ENCODE peak calls at places on chromosomes 1 and 21, in six cellular contexts. One of them, this sample, is unnamed.
A peak's percentile ranks its signal among the peaks of the same experiment; 100 is the strongest.

GRCh38 chr1:93461236-93461635 is 13.3 kb downstream of the FNBP1L start:
- DNase-seq in hepatic stellate cell: no peak
- DNase-seq in iPS-NIHi11: no peak
- DNase-seq in mesendoderm: no peak
- DNase-seq in testis: no peak
- DNase-seq in SJSA1: no peak
- DNase-seq in this sample: no peak

GRCh38 chr1:23845163-23845562 is 19.9 kb upstream of the HMGCL start:
- DNase-seq in hepatic stellate cell: no peak
- DNase-seq in iPS-NIHi11: no peak
- DNase-seq in mesendoderm: no peak
- DNase-seq in testis: no peak
- DNase-seq in SJSA1: no peak
- DNase-seq in this sample: no peak

GRCh38 chr1:218717611-218718010 is 372.5 kb downstream of the TGFB2 start:
- DNase-seq in hepatic stellate cell: peak; percentile 29
- DNase-seq in iPS-NIHi11: no peak
- DNase-seq in mesendoderm: no peak
- DNase-seq in testis: no peak
- DNase-seq in SJSA1: no peak
- DNase-seq in this sample: no peak

GRCh38 chr1:41618871-41619270 is 134.4 kb upstream of the EDN2 start:
- DNase-seq in hepatic stellate cell: no peak
- DNase-seq in iPS-NIHi11: no peak
- DNase-seq in mesendoderm: peak; percentile 37
- DNase-seq in testis: no peak
- DNase-seq in SJSA1: peak; percentile 36
- DNase-seq in this sample: no peak

GRCh38 chr1:40362699-40363098 is 10.8 kb upstream of the SMAP2 start:
- DNase-seq in hepatic stellate cell: peak; percentile 33
- DNase-seq in iPS-NIHi11: no peak
- DNase-seq in mesendoderm: no peak
- DNase-seq in testis: no peak
- DNase-seq in SJSA1: no peak
- DNase-seq in this sample: no peak

GRCh38 chr1:233543338-233544255 is 70.3 kb upstream of the KCNK1 start:
- DNase-seq in hepatic stellate cell: no peak
- DNase-seq in iPS-NIHi11: peak; percentile 19
- DNase-seq in mesendoderm: peak; percentile 88
- DNase-seq in testis: peak; percentile 40
- DNase-seq in SJSA1: peak; percentile 56
- DNase-seq in this sample: peak; percentile 58

GRCh38 chr1:76901158-76901767 is 34.0 kb downstream of the ST6GALNAC5 start:
- DNase-seq in hepatic stellate cell: peak; percentile 31
- DNase-seq in iPS-NIHi11: peak; percentile 73
- DNase-seq in mesendoderm: peak; percentile 87
- DNase-seq in testis: peak; percentile 68
- DNase-seq in SJSA1: peak; percentile 54
- DNase-seq in this sample: no peak

GRCh38 chr1:244964112-244964971 is 100.0 kb upstream of the HNRNPU start:
- DNase-seq in hepatic stellate cell: peak; percentile 59
- DNase-seq in iPS-NIHi11: no peak
- DNase-seq in mesendoderm: peak; percentile 34
- DNase-seq in testis: no peak
- DNase-seq in SJSA1: peak; percentile 85
- DNase-seq in this sample: no peak

GRCh38 chr1:151968058-151968457 is 25.6 kb downstream of the S100A10 start:
- DNase-seq in hepatic stellate cell: no peak
- DNase-seq in iPS-NIHi11: peak; percentile 65
- DNase-seq in mesendoderm: peak; percentile 79
- DNase-seq in testis: peak; percentile 42
- DNase-seq in SJSA1: peak; percentile 51
- DNase-seq in this sample: no peak

GRCh38 chr21:42651515-42652401 is 1.7 kb upstream of the PDE9A start:
- DNase-seq in hepatic stellate cell: no peak
- DNase-seq in iPS-NIHi11: no peak
- DNase-seq in mesendoderm: no peak
- DNase-seq in testis: no peak
- DNase-seq in SJSA1: no peak
- DNase-seq in this sample: no peak

GRCh38 chr1:155648207-155649147 is 38.5 kb downstream of the MSTO1 start:
- DNase-seq in hepatic stellate cell: peak; percentile 77
- DNase-seq in iPS-NIHi11: peak; percentile 56
- DNase-seq in mesendoderm: peak; percentile 85
- DNase-seq in testis: no peak
- DNase-seq in SJSA1: peak; percentile 81
- DNase-seq in this sample: peak; percentile 65

GRCh38 chr1:30051777-30052176 is 671.6 kb downstream of the MATN1 start:
- DNase-seq in hepatic stellate cell: no peak
- DNase-seq in iPS-NIHi11: no peak
- DNase-seq in mesendoderm: no peak
- DNase-seq in testis: no peak
- DNase-seq in SJSA1: no peak
- DNase-seq in this sample: no peak

GRCh38 chr1:117534995-117535467 is 70.8 kb upstream of the TENT5C start:
- DNase-seq in hepatic stellate cell: peak; percentile 50
- DNase-seq in iPS-NIHi11: peak; percentile 70
- DNase-seq in mesendoderm: peak; percentile 92
- DNase-seq in testis: peak; percentile 37
- DNase-seq in SJSA1: peak; percentile 57
- DNase-seq in this sample: no peak

GRCh38 chr1:159205225-159205624 is 550 bp downstream of the ACKR1 start:
- DNase-seq in hepatic stellate cell: no peak
- DNase-seq in iPS-NIHi11: peak; percentile 52
- DNase-seq in mesendoderm: peak; percentile 68
- DNase-seq in testis: no peak
- DNase-seq in SJSA1: no peak
- DNase-seq in this sample: no peak

GRCh38 chr1:153849487-153850185 is 73.1 kb downstream of the GATAD2B start:
- DNase-seq in hepatic stellate cell: no peak
- DNase-seq in iPS-NIHi11: no peak
- DNase-seq in mesendoderm: no peak
- DNase-seq in testis: no peak
- DNase-seq in SJSA1: no peak
- DNase-seq in this sample: no peak

GRCh38 chr1:237074371-237075117 is 32.6 kb downstream of the RYR2 start:
- DNase-seq in hepatic stellate cell: no peak
- DNase-seq in iPS-NIHi11: no peak
- DNase-seq in mesendoderm: no peak
- DNase-seq in testis: no peak
- DNase-seq in SJSA1: no peak
- DNase-seq in this sample: no peak

GRCh38 chr21:39317134-39318090 is 4.0 kb upstream of the BRWD1 start:
- DNase-seq in hepatic stellate cell: no peak
- DNase-seq in iPS-NIHi11: no peak
- DNase-seq in mesendoderm: no peak
- DNase-seq in testis: no peak
- DNase-seq in SJSA1: no peak
- DNase-seq in this sample: no peak

GRCh38 chr1:107782192-107782845 is 182.7 kb downstream of the VAV3 start:
- DNase-seq in hepatic stellate cell: peak; percentile 2
- DNase-seq in iPS-NIHi11: peak; percentile 26
- DNase-seq in mesendoderm: peak; percentile 60
- DNase-seq in testis: peak; percentile 42
- DNase-seq in SJSA1: peak; percentile 49
- DNase-seq in this sample: peak; percentile 7

GRCh38 chr1:104671684-104672353 is 922.1 kb downstream of the AMY1C start:
- DNase-seq in hepatic stellate cell: no peak
- DNase-seq in iPS-NIHi11: no peak
- DNase-seq in mesendoderm: peak; percentile 23
- DNase-seq in testis: no peak
- DNase-seq in SJSA1: no peak
- DNase-seq in this sample: no peak

GRCh38 chr1:181655756-181656155 is 172.4 kb downstream of the CACNA1E start:
- DNase-seq in hepatic stellate cell: no peak
- DNase-seq in iPS-NIHi11: no peak
- DNase-seq in mesendoderm: no peak
- DNase-seq in testis: no peak
- DNase-seq in SJSA1: no peak
- DNase-seq in this sample: no peak

GRCh38 chr1:34825455-34826081 is 32.8 kb downstream of the GJA4 start:
- DNase-seq in hepatic stellate cell: no peak
- DNase-seq in iPS-NIHi11: no peak
- DNase-seq in mesendoderm: no peak
- DNase-seq in testis: no peak
- DNase-seq in SJSA1: no peak
- DNase-seq in this sample: no peak

GRCh38 chr1:26690576-26691031 is 5.2 kb upstream of the ARID1A start:
- DNase-seq in hepatic stellate cell: no peak
- DNase-seq in iPS-NIHi11: no peak
- DNase-seq in mesendoderm: peak; percentile 62
- DNase-seq in testis: no peak
- DNase-seq in SJSA1: no peak
- DNase-seq in this sample: no peak

GRCh38 chr1:16014509-16015482 is 3.0 kb downstream of the HSPB7 start:
- DNase-seq in hepatic stellate cell: no peak
- DNase-seq in iPS-NIHi11: no peak
- DNase-seq in mesendoderm: no peak
- DNase-seq in testis: peak; percentile 86
- DNase-seq in SJSA1: no peak
- DNase-seq in this sample: no peak

GRCh38 chr1:20291621-20292020 is 946 bp downstream of the VWA5B1 start:
- DNase-seq in hepatic stellate cell: no peak
- DNase-seq in iPS-NIHi11: peak; percentile 31
- DNase-seq in mesendoderm: no peak
- DNase-seq in testis: peak; percentile 37
- DNase-seq in SJSA1: no peak
- DNase-seq in this sample: no peak

This sample was measured in amniotic stem cell.